ENCODE peak calls at places on chromosomes 1 and 21, in nine cellular contexts. M is HTR-8/SVneo, W is PC-9, Z is GM13976, K is IMR-90, F is NCI-H146, S is NCI-H2107, A is mesendoderm, G is NCI-H1417 treated with DMSO at 0.1 percent for 48 hours. L is an unnamed sample.

GRCh38 chr1:5505944-5506343 is 486.3 kb downstream of the NPHP4 start:
- DNase-seq in M (no peak), W (no peak), Z (no peak), K (no peak), F (no peak), S (no peak), A (no peak), G (no peak), L (no peak)

GRCh38 chr1:181251001-181251712 is 162.7 kb downstream of the IER5 start:
- DNase-seq in M (peak), W (peak), Z (no peak), K (peak), F (no peak), S (no peak), A (no peak), G (no peak), L (peak)

GRCh38 chr21:41796476-41797080 is 29.7 kb upstream of the RIPK4 start:
- DNase-seq in M (no peak), W (no peak), Z (no peak), K (no peak), F (no peak), S (no peak), A (no peak), G (no peak), L (no peak)

GRCh38 chr1:84505167-84506001 is 802 bp upstream of the SPATA1 start:
- DNase-seq in M (peak), W (no peak), Z (peak), K (peak), F (peak), S (peak), A (peak), G (peak), L (peak)

GRCh38 chr1:15584489-15585363 is at the start of gene AGMAT:
- DNase-seq in M (no peak), W (peak), Z (peak), K (no peak), F (peak), S (no peak), A (peak), G (no peak), L (no peak)

GRCh38 chr1:75967719-75968118 is 35.5 kb upstream of the ASB17 start:
- DNase-seq in M (no peak), W (no peak), Z (no peak), K (no peak), F (no peak), S (no peak), A (no peak), G (no peak), L (no peak)

GRCh38 chr1:109438798-109439297 is 12.6 kb upstream of the PSMA5 start:
- DNase-seq in M (peak), W (no peak), Z (peak), K (peak), F (no peak), S (no peak), A (no peak), G (no peak), L (peak)

GRCh38 chr1:151847867-151848596 is 5.5 kb downstream of the THEM5 start:
- DNase-seq in M (no peak), W (no peak), Z (no peak), K (no peak), F (no peak), S (no peak), A (no peak), G (no peak), L (no peak)

GRCh38 chr21:42366292-42367010 is at the start of gene TFF1:
- DNase-seq in M (no peak), W (peak), Z (no peak), K (peak), F (peak), S (no peak), A (no peak), G (no peak), L (no peak)

GRCh38 chr1:40363721-40364120 is 9.8 kb upstream of the SMAP2 start:
- DNase-seq in M (no peak), W (no peak), Z (no peak), K (no peak), F (no peak), S (no peak), A (peak), G (no peak), L (no peak)

GRCh38 chr1:238955934-238956333 is 430.4 kb upstream of the CHRM3 start:
- DNase-seq in M (no peak), W (no peak), Z (no peak), K (no peak), F (no peak), S (no peak), A (no peak), G (no peak), L (no peak)

GRCh38 chr1:11479375-11479979 is 522 bp downstream of the DISP3 start:
- DNase-seq in M (no peak), W (no peak), Z (no peak), K (no peak), F (peak), S (no peak), A (peak), G (no peak), L (no peak)

GRCh38 chr1:192588546-192588945 is 13.0 kb downstream of the RGS1 start:
- DNase-seq in M (no peak), W (no peak), Z (no peak), K (peak), F (no peak), S (no peak), A (no peak), G (no peak), L (no peak)

GRCh38 chr1:232108598-232108997 is 482.0 kb downstream of the DISC1 start:
- DNase-seq in M (no peak), W (no peak), Z (no peak), K (no peak), F (no peak), S (no peak), A (no peak), G (no peak), L (no peak)

GRCh38 chr21:25370311-25370744 is 237.0 kb downstream of the MRPL39 start:
- DNase-seq in M (peak), W (no peak), Z (no peak), K (peak), F (no peak), S (no peak), A (peak), G (no peak), L (peak)

GRCh38 chr1:7172804-7173203 is 387.6 kb downstream of the CAMTA1 start:
- DNase-seq in M (no peak), W (no peak), Z (no peak), K (no peak), F (no peak), S (no peak), A (no peak), G (no peak), L (no peak)

GRCh38 chr1:11749203-11749689 is 12.7 kb upstream of the C1orf167 start:
- DNase-seq in M (no peak), W (peak), Z (peak), K (no peak), F (peak), S (peak), A (peak), G (no peak), L (peak)

GRCh38 chr1:17043676-17044075 is 10.2 kb downstream of the SDHB start:
- DNase-seq in M (no peak), W (no peak), Z (no peak), K (no peak), F (no peak), S (no peak), A (no peak), G (no peak), L (no peak)

GRCh38 chr1:155961937-155962336 is 16.4 kb downstream of the ARHGEF2 start:
- DNase-seq in M (peak), W (peak), Z (no peak), K (peak), F (no peak), S (no peak), A (peak), G (no peak), L (peak)

GRCh38 chr21:46153259-46154154 is 1.9 kb downstream of the FTCD start:
- DNase-seq in M (no peak), W (peak), Z (peak), K (no peak), F (no peak), S (no peak), A (peak), G (no peak), L (no peak)

GRCh38 chr1:175317309-175317708 is 124.7 kb upstream of the KIAA0040 start:
- DNase-seq in M (no peak), W (no peak), Z (no peak), K (no peak), F (no peak), S (no peak), A (peak), G (no peak), L (no peak)

GRCh38 chr21:34733866-34734265 is 65.1 kb downstream of the CLIC6 start:
- DNase-seq in M (no peak), W (no peak), Z (no peak), K (no peak), F (no peak), S (no peak), A (no peak), G (no peak), L (no peak)

GRCh38 chr21:32463889-32464300 is 51.4 kb downstream of the EVA1C start:
- DNase-seq in M (peak), W (no peak), Z (no peak), K (peak), F (no peak), S (no peak), A (no peak), G (no peak), L (peak)

GRCh38 chr1:5565281-5565680 is 426.9 kb downstream of the NPHP4 start:
- DNase-seq in M (no peak), W (no peak), Z (no peak), K (no peak), F (no peak), S (no peak), A (no peak), G (no peak), L (no peak)